ENCODE peak calls at places on chromosomes 2 and 18, in eight cellular contexts. One of them, this sample, is unnamed.

GRCh38 chr2:109644571-109645275 is 30.6 kb downstream of the SOWAHC start:
- DNase-seq in T-helper 9 cell: no peak
- DNase-seq in K562: no peak
- DNase-seq in T-helper 1 cell: no peak
- DNase-seq in HS-5: no peak
- DNase-seq in AML-193: no peak
- DNase-seq in endothelial cell of umbilical vein: no peak
- DNase-seq in naive thymus-derived CD4-positive, alpha-beta T cell: no peak
- DNase-seq in this sample: no peak

GRCh38 chr2:196075196-196075595 is 6.6 kb upstream of the DNAH7 start:
- DNase-seq in T-helper 9 cell: no peak
- DNase-seq in K562: no peak
- DNase-seq in T-helper 1 cell: no peak
- DNase-seq in HS-5: no peak
- DNase-seq in AML-193: no peak
- DNase-seq in endothelial cell of umbilical vein: no peak
- DNase-seq in naive thymus-derived CD4-positive, alpha-beta T cell: no peak
- DNase-seq in this sample: no peak

GRCh38 chr2:66389651-66390131 is 45.2 kb upstream of the MEIS1 start:
- DNase-seq in T-helper 9 cell: no peak
- DNase-seq in K562: peak; percentile 24
- DNase-seq in T-helper 1 cell: no peak
- DNase-seq in HS-5: no peak
- DNase-seq in AML-193: no peak
- DNase-seq in endothelial cell of umbilical vein: no peak
- DNase-seq in naive thymus-derived CD4-positive, alpha-beta T cell: no peak
- DNase-seq in this sample: no peak

GRCh38 chr2:43068730-43069517 is 157.5 kb downstream of the ZFP36L2 start:
- DNase-seq in T-helper 9 cell: no peak
- DNase-seq in K562: no peak
- DNase-seq in T-helper 1 cell: no peak
- DNase-seq in HS-5: no peak
- DNase-seq in AML-193: no peak
- DNase-seq in endothelial cell of umbilical vein: no peak
- DNase-seq in naive thymus-derived CD4-positive, alpha-beta T cell: no peak
- DNase-seq in this sample: no peak

GRCh38 chr2:237041231-237041630 is 44.5 kb upstream of the COPS8 start:
- DNase-seq in T-helper 9 cell: no peak
- DNase-seq in K562: peak; percentile 8
- DNase-seq in T-helper 1 cell: no peak
- DNase-seq in HS-5: no peak
- DNase-seq in AML-193: no peak
- DNase-seq in endothelial cell of umbilical vein: peak; percentile 54
- DNase-seq in naive thymus-derived CD4-positive, alpha-beta T cell: no peak
- DNase-seq in this sample: no peak

GRCh38 chr2:108805782-108806181 is 19.2 kb downstream of the CCDC138 start:
- DNase-seq in T-helper 9 cell: no peak
- DNase-seq in K562: no peak
- DNase-seq in T-helper 1 cell: no peak
- DNase-seq in HS-5: no peak
- DNase-seq in AML-193: no peak
- DNase-seq in endothelial cell of umbilical vein: no peak
- DNase-seq in naive thymus-derived CD4-positive, alpha-beta T cell: no peak
- DNase-seq in this sample: no peak

GRCh38 chr2:42909966-42910365 is 117.6 kb upstream of the HAAO start:
- DNase-seq in T-helper 9 cell: no peak
- DNase-seq in K562: no peak
- DNase-seq in T-helper 1 cell: no peak
- DNase-seq in HS-5: no peak
- DNase-seq in AML-193: no peak
- DNase-seq in endothelial cell of umbilical vein: no peak
- DNase-seq in naive thymus-derived CD4-positive, alpha-beta T cell: no peak
- DNase-seq in this sample: no peak

GRCh38 chr2:233079953-233080835 is 20.1 kb downstream of the INPP5D start:
- DNase-seq in T-helper 9 cell: no peak
- DNase-seq in K562: no peak
- DNase-seq in T-helper 1 cell: no peak
- DNase-seq in HS-5: no peak
- DNase-seq in AML-193: no peak
- DNase-seq in endothelial cell of umbilical vein: no peak
- DNase-seq in naive thymus-derived CD4-positive, alpha-beta T cell: no peak
- DNase-seq in this sample: no peak

GRCh38 chr18:69239849-69240248 is 160.8 kb upstream of the DOK6 start:
- DNase-seq in T-helper 9 cell: no peak
- DNase-seq in K562: no peak
- DNase-seq in T-helper 1 cell: no peak
- DNase-seq in HS-5: no peak
- DNase-seq in AML-193: no peak
- DNase-seq in endothelial cell of umbilical vein: no peak
- DNase-seq in naive thymus-derived CD4-positive, alpha-beta T cell: no peak
- DNase-seq in this sample: no peak

GRCh38 chr2:177763532-177764265 is 308.9 kb downstream of the PDE11A start:
- DNase-seq in T-helper 9 cell: peak; percentile 69
- DNase-seq in K562: peak; percentile 74
- DNase-seq in T-helper 1 cell: peak; percentile 59
- DNase-seq in HS-5: peak; percentile 10
- DNase-seq in AML-193: peak; percentile 55
- DNase-seq in endothelial cell of umbilical vein: peak; percentile 70
- DNase-seq in naive thymus-derived CD4-positive, alpha-beta T cell: peak; percentile 68
- DNase-seq in this sample: peak; percentile 51

GRCh38 chr2:239026711-239027430 is 179.0 kb downstream of the TWIST2 start:
- DNase-seq in T-helper 9 cell: no peak
- DNase-seq in K562: no peak
- DNase-seq in T-helper 1 cell: no peak
- DNase-seq in HS-5: no peak
- DNase-seq in AML-193: no peak
- DNase-seq in endothelial cell of umbilical vein: no peak
- DNase-seq in naive thymus-derived CD4-positive, alpha-beta T cell: no peak
- DNase-seq in this sample: no peak

GRCh38 chr18:73724908-73725307 is 422.7 kb downstream of the FBXO15 start:
- DNase-seq in T-helper 9 cell: no peak
- DNase-seq in K562: no peak
- DNase-seq in T-helper 1 cell: no peak
- DNase-seq in HS-5: no peak
- DNase-seq in AML-193: no peak
- DNase-seq in endothelial cell of umbilical vein: no peak
- DNase-seq in naive thymus-derived CD4-positive, alpha-beta T cell: no peak
- DNase-seq in this sample: no peak

GRCh38 chr2:210195066-210195852 is 24.1 kb upstream of the KANSL1L start:
- DNase-seq in T-helper 9 cell: no peak
- DNase-seq in K562: peak; percentile 27
- DNase-seq in T-helper 1 cell: no peak
- DNase-seq in HS-5: no peak
- DNase-seq in AML-193: peak; percentile 57
- DNase-seq in endothelial cell of umbilical vein: peak; percentile 65
- DNase-seq in naive thymus-derived CD4-positive, alpha-beta T cell: peak; percentile 39
- DNase-seq in this sample: no peak

GRCh38 chr2:55014962-55015939 is 35.0 kb downstream of the RTN4 start:
- DNase-seq in T-helper 9 cell: peak; percentile 9
- DNase-seq in K562: peak; percentile 32
- DNase-seq in T-helper 1 cell: peak; percentile 7
- DNase-seq in HS-5: peak; percentile 58
- DNase-seq in AML-193: peak; percentile 65
- DNase-seq in endothelial cell of umbilical vein: peak; percentile 72
- DNase-seq in naive thymus-derived CD4-positive, alpha-beta T cell: peak; percentile 45
- DNase-seq in this sample: peak; percentile 19

GRCh38 chr2:7269993-7270392 is 352.8 kb downstream of the RNF144A start:
- DNase-seq in T-helper 9 cell: no peak
- DNase-seq in K562: no peak
- DNase-seq in T-helper 1 cell: no peak
- DNase-seq in HS-5: no peak
- DNase-seq in AML-193: no peak
- DNase-seq in endothelial cell of umbilical vein: no peak
- DNase-seq in naive thymus-derived CD4-positive, alpha-beta T cell: no peak
- DNase-seq in this sample: no peak

GRCh38 chr2:178914259-178914849 is 107.1 kb upstream of the TTN start:
- DNase-seq in T-helper 9 cell: peak; percentile 47
- DNase-seq in K562: peak; percentile 65
- DNase-seq in T-helper 1 cell: peak; percentile 32
- DNase-seq in HS-5: peak; percentile 80
- DNase-seq in AML-193: peak; percentile 70
- DNase-seq in endothelial cell of umbilical vein: peak; percentile 88
- DNase-seq in naive thymus-derived CD4-positive, alpha-beta T cell: peak; percentile 59
- DNase-seq in this sample: peak; percentile 28

GRCh38 chr2:45275235-45275805 is 266.1 kb upstream of the SIX2 start:
- DNase-seq in T-helper 9 cell: no peak
- DNase-seq in K562: no peak
- DNase-seq in T-helper 1 cell: no peak
- DNase-seq in HS-5: no peak
- DNase-seq in AML-193: no peak
- DNase-seq in endothelial cell of umbilical vein: peak; percentile 70
- DNase-seq in naive thymus-derived CD4-positive, alpha-beta T cell: no peak
- DNase-seq in this sample: no peak

GRCh38 chr2:60317831-60318230 is 235.6 kb downstream of the BCL11A start:
- DNase-seq in T-helper 9 cell: no peak
- DNase-seq in K562: no peak
- DNase-seq in T-helper 1 cell: no peak
- DNase-seq in HS-5: no peak
- DNase-seq in AML-193: no peak
- DNase-seq in endothelial cell of umbilical vein: no peak
- DNase-seq in naive thymus-derived CD4-positive, alpha-beta T cell: no peak
- DNase-seq in this sample: no peak

GRCh38 chr2:237590272-237591020 is at the start of gene RAB17:
- DNase-seq in T-helper 9 cell: no peak
- DNase-seq in K562: no peak
- DNase-seq in T-helper 1 cell: no peak
- DNase-seq in HS-5: no peak
- DNase-seq in AML-193: no peak
- DNase-seq in endothelial cell of umbilical vein: no peak
- DNase-seq in naive thymus-derived CD4-positive, alpha-beta T cell: no peak
- DNase-seq in this sample: no peak

GRCh38 chr2:110639972-110640371 is 37.9 kb downstream of the BUB1 start:
- DNase-seq in T-helper 9 cell: no peak
- DNase-seq in K562: no peak
- DNase-seq in T-helper 1 cell: no peak
- DNase-seq in HS-5: no peak
- DNase-seq in AML-193: no peak
- DNase-seq in endothelial cell of umbilical vein: no peak
- DNase-seq in naive thymus-derived CD4-positive, alpha-beta T cell: no peak
- DNase-seq in this sample: no peak

GRCh38 chr2:202377308-202377736 is 1.2 kb downstream of the BMPR2 start:
- DNase-seq in T-helper 9 cell: no peak
- DNase-seq in K562: peak; percentile 17
- DNase-seq in T-helper 1 cell: peak; percentile 4
- DNase-seq in HS-5: no peak
- DNase-seq in AML-193: no peak
- DNase-seq in endothelial cell of umbilical vein: peak; percentile 40
- DNase-seq in naive thymus-derived CD4-positive, alpha-beta T cell: no peak
- DNase-seq in this sample: peak; percentile 39

GRCh38 chr2:121698318-121698930 is 38.3 kb downstream of the NIFK start:
- DNase-seq in T-helper 9 cell: no peak
- DNase-seq in K562: no peak
- DNase-seq in T-helper 1 cell: no peak
- DNase-seq in HS-5: no peak
- DNase-seq in AML-193: no peak
- DNase-seq in endothelial cell of umbilical vein: no peak
- DNase-seq in naive thymus-derived CD4-positive, alpha-beta T cell: no peak
- DNase-seq in this sample: no peak

GRCh38 chr2:205930209-205930608 is 155.8 kb downstream of the INO80D start:
- DNase-seq in T-helper 9 cell: no peak
- DNase-seq in K562: no peak
- DNase-seq in T-helper 1 cell: no peak
- DNase-seq in HS-5: no peak
- DNase-seq in AML-193: no peak
- DNase-seq in endothelial cell of umbilical vein: peak; percentile 83
- DNase-seq in naive thymus-derived CD4-positive, alpha-beta T cell: no peak
- DNase-seq in this sample: no peak

This sample was measured in nucleus accumbens.